ENCODE peak calls at places on chromosomes 16 and 17, in seven cellular contexts. C, X, T, V, P, J and G are unnamed samples.

GRCh38 chr16:88510091-88510719 is 57.1 kb downstream of the ZFPM1 start:
- DNase-seq in C (no peak), X (no peak), T (no peak), V (no peak), P (no peak), J (no peak), G (no peak)

GRCh38 chr17:9284884-9285283 is 263.6 kb downstream of the NTN1 start:
- DNase-seq in C (no peak), X (no peak), T (no peak), V (no peak), P (no peak), J (no peak), G (no peak)

GRCh38 chr16:69310479-69311114 is 553 bp upstream of the VPS4A start:
- DNase-seq in C (no peak), X (no peak), T (no peak), V (no peak), P (no peak), J (peak), G (no peak)

GRCh38 chr17:44209786-44210341 is 9.6 kb downstream of the UBTF start:
- DNase-seq in C (no peak), X (no peak), T (no peak), V (no peak), P (no peak), J (no peak), G (no peak)

GRCh38 chr16:2194852-2195315 is 1.5 kb downstream of the CASKIN1 start:
- DNase-seq in C (no peak), X (no peak), T (no peak), V (no peak), P (peak), J (peak), G (peak)

GRCh38 chr17:51643702-51644490 is 383.6 kb downstream of the UTP18 start:
- DNase-seq in C (no peak), X (no peak), T (no peak), V (no peak), P (no peak), J (no peak), G (no peak)

GRCh38 chr17:29090746-29091395 is 47.9 kb downstream of the PIPOX start:
- DNase-seq in C (no peak), X (no peak), T (no peak), V (no peak), P (no peak), J (no peak), G (no peak)

GRCh38 chr16:81164481-81164880 is 68.3 kb upstream of the GCSH start:
- DNase-seq in C (no peak), X (no peak), T (no peak), V (no peak), P (no peak), J (no peak), G (no peak)

GRCh38 chr16:70602831-70603230 is 43.5 kb upstream of the IL34 start:
- DNase-seq in C (no peak), X (no peak), T (no peak), V (peak), P (no peak), J (no peak), G (no peak)
- H3K4me3 ChIP-seq in C (no peak), X (no peak), T (no peak), V (no peak), P (no peak), J (no peak), G (no peak)

GRCh38 chr17:30476726-30477082 is 504 bp upstream of the GOSR1 start:
- DNase-seq in C (no peak), X (no peak), T (peak), V (no peak), P (no peak), J (no peak), G (no peak)
- H3K4me3 ChIP-seq in C (peak), X (peak), T (peak), V (peak), P (peak), J (peak), G (peak)

DNA sequence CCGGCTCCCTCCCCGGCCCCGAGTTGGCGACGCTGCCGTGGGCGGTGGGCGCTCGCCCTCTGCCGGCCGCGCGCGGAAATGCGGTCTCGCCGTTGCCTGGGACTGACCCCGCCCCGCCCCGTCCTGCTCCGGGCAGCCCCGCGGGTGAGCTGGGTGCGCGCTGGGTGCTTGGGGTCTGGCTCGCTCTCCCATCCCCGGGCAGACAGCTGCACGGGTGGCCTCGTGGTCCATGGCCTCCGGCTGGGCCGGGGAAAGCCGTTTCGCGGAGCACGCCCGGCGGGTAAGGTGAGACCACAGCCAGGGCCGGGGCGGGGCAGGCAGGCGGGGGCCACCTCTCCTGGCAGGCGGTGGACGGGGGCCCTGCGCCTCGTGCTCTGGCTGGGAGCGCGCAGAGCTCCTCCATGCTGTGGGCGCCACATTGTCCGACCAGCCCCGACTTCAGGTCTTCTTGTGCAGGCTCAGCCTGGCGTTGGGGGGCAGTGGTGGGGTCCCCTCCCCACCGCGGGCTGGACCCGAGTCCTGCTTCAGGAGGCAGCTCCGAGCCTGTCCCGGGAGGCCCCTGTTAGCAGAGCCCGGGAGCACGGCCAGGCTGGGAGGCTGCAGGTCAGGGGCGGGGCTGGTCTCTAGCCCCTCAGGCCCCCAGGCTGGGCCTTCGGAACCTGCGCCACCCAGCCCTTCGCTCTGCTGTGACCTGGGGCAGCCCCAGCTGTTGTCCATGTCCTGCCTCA is 7.0 kb upstream of the C1QTNF8 start:
- DNase-seq in C (peak), X (no peak), T (peak), V (peak), P (no peak), J (peak), G (peak)
- H3K4me3 ChIP-seq in C (no peak), X (no peak), T (no peak), V (peak), P (no peak), J (peak), G (no peak)

GRCh38 chr16:3816326-3816725 is 64.2 kb downstream of the CREBBP start:
- DNase-seq in C (no peak), X (no peak), T (no peak), V (no peak), P (no peak), J (no peak), G (no peak)
- H3K4me3 ChIP-seq in C (no peak), X (no peak), T (no peak), V (no peak), P (no peak), J (no peak), G (no peak)

DNA sequence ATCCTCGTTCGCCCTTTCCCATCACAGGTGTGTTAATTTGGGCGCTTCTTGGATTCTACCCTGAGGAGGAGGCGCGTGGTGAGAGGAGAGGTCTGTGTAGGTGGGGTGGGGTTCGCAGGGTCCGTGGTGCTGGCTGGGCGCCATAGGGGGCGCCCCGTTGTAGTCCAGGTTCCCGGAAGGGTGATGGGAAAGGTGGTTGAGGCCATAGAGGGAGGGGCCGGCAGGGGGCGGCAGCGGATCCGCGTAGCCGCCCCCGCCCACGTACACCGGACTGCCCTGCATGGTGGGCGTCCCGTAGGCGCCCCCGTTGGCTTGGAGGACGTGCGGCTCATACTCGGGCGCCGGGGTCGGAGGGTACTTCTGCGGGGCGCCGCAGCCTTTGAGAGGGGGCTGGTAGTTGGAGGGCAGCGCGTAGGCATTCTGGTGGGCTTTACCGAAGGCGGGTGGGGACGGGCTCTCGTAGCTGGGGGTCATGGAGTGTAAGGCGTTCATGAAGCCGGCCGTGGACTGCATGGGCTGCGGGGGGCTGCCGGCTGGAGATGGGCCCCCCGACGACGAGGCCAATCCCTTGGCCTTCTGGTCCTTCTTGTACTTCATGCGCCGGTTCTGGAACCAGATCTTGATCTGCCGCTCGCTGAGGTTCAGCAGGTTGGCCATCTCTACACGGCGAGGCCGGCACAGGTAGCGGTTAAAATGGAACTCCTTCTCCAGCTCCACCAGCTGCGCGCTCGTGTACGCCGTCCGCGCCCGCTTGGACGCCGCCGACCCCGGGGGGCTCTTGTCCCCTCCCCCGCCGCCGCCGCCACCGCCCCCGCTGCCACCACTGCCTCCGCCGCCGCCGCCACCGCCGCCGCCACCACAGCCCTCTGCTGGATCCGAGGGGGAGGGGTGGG is 5.7 kb upstream of the HOXB2 start:
- DNase-seq in C (no peak), X (no peak), T (no peak), V (no peak), P (no peak), J (no peak), G (peak)
- H3K4me3 ChIP-seq in C (no peak), X (no peak), T (no peak), V (no peak), P (peak), J (peak), G (no peak)

GRCh38 chr16:50274771-50275415 is 8.5 kb downstream of the ADCY7 start:
- DNase-seq in C (peak), X (no peak), T (no peak), V (peak), P (no peak), J (peak), G (no peak)
- H3K4me3 ChIP-seq in C (no peak), X (no peak), T (peak), V (peak), P (peak), J (peak), G (peak)

DNA sequence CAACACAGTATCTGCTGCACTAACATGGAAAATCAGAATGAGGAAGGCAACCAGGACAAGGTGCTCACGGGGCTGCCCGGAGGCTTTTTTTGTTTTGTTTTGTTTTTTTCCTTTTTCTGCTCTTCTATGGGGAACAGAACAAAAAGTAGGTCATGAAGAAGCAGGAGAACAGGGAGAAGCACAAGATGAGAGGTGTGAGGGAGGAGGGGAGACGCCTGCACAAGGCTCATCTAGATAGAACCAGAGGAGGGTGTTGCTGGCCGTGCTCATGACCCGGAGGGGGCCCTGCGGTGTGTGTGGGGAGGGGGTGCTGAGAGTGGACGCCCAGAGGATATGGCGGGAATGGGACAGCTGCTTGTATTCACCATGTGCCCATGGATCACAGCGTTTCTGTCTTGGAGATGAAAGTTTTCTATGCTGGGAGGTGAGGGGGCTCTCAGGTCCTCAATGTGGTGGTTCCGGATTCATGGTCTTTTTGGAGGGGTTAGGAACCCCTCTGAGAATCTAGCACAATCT is 183.7 kb downstream of the FOXL1 start:
- DNase-seq in C (no peak), X (no peak), T (no peak), V (no peak), P (no peak), J (peak), G (no peak)
- H3K4me3 ChIP-seq in C (no peak), X (peak), T (no peak), V (no peak), P (peak), J (no peak), G (no peak)

GRCh38 chr16:31344712-31345111 is 10.3 kb upstream of the ITGAX start:
- DNase-seq in C (no peak), X (no peak), T (peak), V (no peak), P (no peak), J (peak), G (no peak)
- H3K4me3 ChIP-seq in C (no peak), X (no peak), T (no peak), V (no peak), P (no peak), J (no peak), G (no peak)

GRCh38 chr16:74651841-74652240 is 14.8 kb downstream of the RFWD3 start:
- DNase-seq in C (no peak), X (no peak), T (no peak), V (no peak), P (no peak), J (no peak), G (no peak)
- H3K4me3 ChIP-seq in C (no peak), X (no peak), T (no peak), V (no peak), P (no peak), J (no peak), G (no peak)